ENCODE peak calls at places on chromosome 21, in six cellular contexts. U is aorta, K is kidney, J is adrenal gland, Y is A673, W is psoas muscle. R is an unnamed sample.
A peak's percentile ranks its signal among the peaks of the same experiment; 100 is the strongest.

GRCh38 chr21:30555095-30555494 is 6.0 kb downstream of the KRTAP19-7 start:
- DNase-seq in U (no peak), K (no peak), J (no peak), Y (no peak), W (no peak), R (no peak)

GRCh38 chr21:32516729-32517649 is 68.3 kb downstream of the TCP10L start:
- DNase-seq in U (no peak), K (no peak), J (peak; percentile 51), Y (peak; percentile 67), W (no peak), R (peak; percentile 70)

GRCh38 chr21:36723371-36723881 is 24.5 kb downstream of the SIM2 start:
- DNase-seq in U (no peak), K (peak; percentile 51), J (no peak), Y (no peak), W (no peak), R (no peak)

GRCh38 chr21:17348849-17349248 is 164.0 kb upstream of the CXADR start:
- DNase-seq in U (no peak), K (no peak), J (no peak), Y (no peak), W (no peak), R (no peak)

GRCh38 chr21:15140321-15141019 is 75.7 kb upstream of the NRIP1 start:
- DNase-seq in U (no peak), K (peak; percentile 70), J (no peak), Y (no peak), W (no peak), R (peak; percentile 48)

GRCh38 chr21:43187715-43188114 is 18.9 kb downstream of the CRYAA start:
- DNase-seq in U (no peak), K (no peak), J (no peak), Y (no peak), W (no peak), R (no peak)

GRCh38 chr21:43864313-43864805 is 664 bp upstream of the AGPAT3 start:
- DNase-seq in U (no peak), K (peak; percentile 87), J (peak; percentile 61), Y (peak; percentile 42), W (peak; percentile 48), R (peak; percentile 53)

GRCh38 chr21:36034211-36034913 is 26.0 kb downstream of the SETD4 start:
- DNase-seq in U (no peak), K (no peak), J (no peak), Y (no peak), W (no peak), R (no peak)

GRCh38 chr21:28066051-28066450 is 926.6 kb downstream of the LTN1 start:
- DNase-seq in U (no peak), K (no peak), J (no peak), Y (no peak), W (no peak), R (no peak)

GRCh38 chr21:25298512-25299491 is 308.5 kb downstream of the MRPL39 start:
- DNase-seq in U (no peak), K (no peak), J (no peak), Y (no peak), W (no peak), R (no peak)

GRCh38 chr21:36706951-36707762 is 8.2 kb downstream of the SIM2 start:
- DNase-seq in U (peak; percentile 35), K (no peak), J (no peak), Y (peak; percentile 74), W (no peak), R (no peak)

GRCh38 chr21:15365751-15366392 is 301.1 kb upstream of the NRIP1 start:
- DNase-seq in U (no peak), K (no peak), J (no peak), Y (no peak), W (no peak), R (no peak)

GRCh38 chr21:29335720-29336119 is 37.0 kb downstream of the BACH1 start:
- DNase-seq in U (no peak), K (no peak), J (no peak), Y (peak; percentile 15), W (no peak), R (no peak)

GRCh38 chr21:26801524-26801923 is 43.7 kb downstream of the ADAMTS1 start:
- DNase-seq in U (no peak), K (no peak), J (no peak), Y (peak; percentile 57), W (no peak), R (no peak)

GRCh38 chr21:15617968-15618367 is 111.8 kb upstream of the USP25 start:
- DNase-seq in U (no peak), K (no peak), J (no peak), Y (peak; percentile 22), W (no peak), R (no peak)

GRCh38 chr21:14500873-14501272 is 45.2 kb downstream of the SAMSN1 start:
- DNase-seq in U (no peak), K (no peak), J (no peak), Y (no peak), W (no peak), R (no peak)

GRCh38 chr21:41699311-41699710 is 67.5 kb downstream of the RIPK4 start:
- DNase-seq in U (no peak), K (peak; percentile 38), J (no peak), Y (no peak), W (no peak), R (no peak)

GRCh38 chr21:41698071-41698470 is 68.8 kb downstream of the RIPK4 start:
- DNase-seq in U (no peak), K (peak; percentile 50), J (no peak), Y (no peak), W (no peak), R (no peak)

GRCh38 chr21:41692216-41692615 is 74.6 kb downstream of the RIPK4 start:
- DNase-seq in U (no peak), K (no peak), J (no peak), Y (no peak), W (no peak), R (no peak)

GRCh38 chr21:41691205-41692203 is 75.3 kb downstream of the RIPK4 start:
- DNase-seq in U (no peak), K (no peak), J (no peak), Y (no peak), W (no peak), R (no peak)

GRCh38 chr21:41695513-41695912 is 71.3 kb downstream of the RIPK4 start:
- DNase-seq in U (no peak), K (no peak), J (no peak), Y (no peak), W (no peak), R (no peak)
- H3K4me1 ChIP-seq in U (no peaks in the 10 kb centered on the region), K (no peaks in the 10 kb centered on the region), J (no peaks in the 10 kb centered on the region), Y (no peaks in the 10 kb centered on the region), W (no peaks in the 10 kb centered on the region), R (no peaks in the 10 kb centered on the region)

GRCh38 chr21:39834543-39834942 is 32.7 kb upstream of the PCP4 start:
- DNase-seq in U (no peak), K (no peak), J (no peak), Y (no peak), W (no peak), R (no peak)

GRCh38 chr21:39840373-39841097 is 26.7 kb upstream of the PCP4 start:
- DNase-seq in U (no peak), K (no peak), J (no peak), Y (no peak), W (no peak), R (peak; percentile 22)

GRCh38 chr21:39843483-39843882 is 23.8 kb upstream of the PCP4 start:
- DNase-seq in U (no peak), K (no peak), J (no peak), Y (no peak), W (no peak), R (no peak)

GRCh38 chr21:39842741-39843146 is 24.5 kb upstream of the PCP4 start:
- DNase-seq in U (no peak), K (no peak), J (no peak), Y (no peak), W (no peak), R (no peak)

GRCh38 chr21:39837861-39838359 is 29.3 kb upstream of the PCP4 start:
- DNase-seq in U (no peak), K (no peak), J (no peak), Y (no peak), W (no peak), R (no peak)
- H3K9me3 ChIP-seq in U (no peaks in the 10 kb centered on the region), K (no peaks in the 10 kb centered on the region), J (no peaks in the 10 kb centered on the region), Y (no peaks in the 10 kb centered on the region), W (no peaks in the 10 kb centered on the region), R (no peaks in the 10 kb centered on the region)

DNA sequence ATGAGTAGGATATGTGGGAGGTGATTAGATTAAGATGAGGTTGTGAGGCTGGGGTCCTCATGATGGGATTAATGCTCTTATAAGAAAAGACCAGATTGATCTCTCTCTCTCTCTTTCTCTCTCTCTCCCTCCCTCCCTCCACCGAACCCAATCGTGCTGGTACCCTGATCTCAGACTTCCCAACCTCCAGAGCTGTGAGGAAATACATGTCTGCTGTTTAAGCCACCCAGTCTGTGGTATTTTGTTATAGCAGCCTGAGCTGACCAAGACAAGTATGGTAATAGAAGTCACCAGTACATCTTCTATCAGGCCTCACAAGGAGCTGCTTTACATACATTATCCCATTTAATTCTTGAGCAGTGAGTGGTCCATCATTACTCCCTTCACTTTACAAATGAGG is 149.8 kb downstream of the RUNX1 start:
- DNase-seq in U (no peak), K (no peak), J (no peak), Y (no peak), W (no peak), R (no peak)
- H3K4me3 ChIP-seq in U (no peak overlapping the region), K (no peak overlapping the region), J (no peak overlapping the region), Y (no peak overlapping the region), W (no peak overlapping the region), R (no peak overlapping the region)

DNA sequence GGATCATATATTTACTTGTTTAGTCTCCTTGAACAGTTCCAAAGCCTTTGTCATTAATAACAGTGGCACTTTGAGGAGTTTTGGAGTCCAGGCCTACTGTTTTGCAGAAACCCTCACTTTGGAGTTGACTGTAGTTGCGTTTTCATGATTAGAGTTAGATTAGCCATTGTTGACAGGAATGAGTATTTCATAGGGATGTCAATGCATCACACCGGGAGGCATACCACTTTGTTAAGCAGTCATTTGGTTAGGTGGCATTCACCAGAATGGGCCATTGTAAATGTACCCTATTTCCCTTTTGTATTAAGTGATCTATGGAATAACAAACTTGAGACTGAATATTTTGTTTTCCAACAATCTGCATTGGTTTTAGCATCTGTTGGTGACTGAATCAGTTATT is 11.8 kb downstream of the MRPS6 start:
- DNase-seq in U (no peak), K (no peak), J (no peak), Y (no peak), W (no peak), R (no peak)
- H3K4me1 ChIP-seq in U (peaks cover 12% of the 10 kb centered on the region), K (peaks cover 18% of the 10 kb centered on the region), J (peaks cover 29% of the 10 kb centered on the region), Y (no peaks in the 10 kb centered on the region), W (peaks cover 23% of the 10 kb centered on the region), R (peaks cover 6% of the 10 kb centered on the region)

GRCh38 chr21:23534833-23535232 is 2072.4 kb downstream of the MRPL39 start:
- DNase-seq in U (no peak), K (no peak), J (no peak), Y (no peak), W (no peak), R (no peak)
- H3K9me3 ChIP-seq in U (no peaks in the 10 kb centered on the region), K (no peaks in the 10 kb centered on the region), J (no peaks in the 10 kb centered on the region), Y (no peaks in the 10 kb centered on the region), W (no peaks in the 10 kb centered on the region), R (no peaks in the 10 kb centered on the region)

GRCh38 chr21:46006547-46007497 is 25.3 kb downstream of the COL6A1 start:
- DNase-seq in U (peak; percentile 42), K (peak; percentile 74), J (peak; percentile 3), Y (no peak), W (no peak), R (peak; percentile 44)
- H3K4me3 ChIP-seq in U (no peak overlapping the region), K (no peak overlapping the region), J (no peak overlapping the region), Y (no peak overlapping the region), W (no peak overlapping the region), R (no peak overlapping the region)